ENCODE peak calls at places on chromosomes 1 and 21, in nine cellular contexts. S is A549; R is vagina; M is heart right ventricle; P is adrenal gland; K is tibial nerve; V is gastrocnemius medialis; G is naive thymus-derived CD4-positive, alpha-beta T cell; O is fibroblast of lung. W is an unnamed sample.

GRCh38 chr1:38026592-38027200 is 14.2 kb downstream of the UTP11 start:
- DNase-seq in V (no peak), M (peak; percentile 35), S (peak; percentile 56), G (no peak), P (peak; percentile 88), K (no peak), R (no peak), O (peak; percentile 62), W (peak; percentile 28)

GRCh38 chr1:228118040-228118439 is 8.9 kb upstream of the MRPL55 start:
- DNase-seq in V (no peak), P (no peak), R (no peak), S (no peak), O (no peak), K (no peak), G (no peak), M (no peak), W (no peak)

GRCh38 chr1:150168960-150169565 is 19.3 kb downstream of the PLEKHO1 start:
- DNase-seq in R (no peak), S (peak; percentile 92), G (no peak), P (peak; percentile 79), K (peak; percentile 43), V (peak; percentile 36), O (peak; percentile 68), M (peak; percentile 67), W (peak; percentile 34)

GRCh38 chr1:71093938-71094337 is 13.1 kb upstream of the ZRANB2 start:
- DNase-seq in K (no peak), M (no peak), G (no peak), V (no peak), P (no peak), R (no peak), S (no peak), O (peak; percentile 60), W (no peak)

GRCh38 chr1:43282220-43283195 is 2.9 kb downstream of the C1orf210 start:
- DNase-seq in O (no peak), V (no peak), P (no peak), R (no peak), M (no peak), K (no peak), G (no peak), S (no peak), W (no peak)

GRCh38 chr1:24635195-24635843 is 7.8 kb upstream of the SRRM1 start:
- DNase-seq in P (no peak), S (peak; percentile 60), R (no peak), K (no peak), V (no peak), G (peak; percentile 69), M (no peak), O (peak; percentile 86), W (peak; percentile 77)

GRCh38 chr1:29077155-29077554 is 46.5 kb downstream of the TMEM200B start:
- DNase-seq in S (no peak), G (no peak), K (no peak), R (no peak), V (no peak), M (no peak), O (no peak), P (no peak), W (no peak)

GRCh38 chr1:68904472-68904871 is 407.6 kb upstream of the DEPDC1 start:
- DNase-seq in M (no peak), O (peak; percentile 4), K (no peak), S (no peak), P (no peak), V (no peak), R (no peak), G (no peak), W (no peak)

GRCh38 chr1:111323231-111323630 is 32.6 kb downstream of the CHIA start:
- DNase-seq in R (no peak), S (no peak), M (no peak), G (no peak), K (no peak), V (no peak), P (no peak), O (no peak), W (no peak)

GRCh38 chr21:32101206-32101763 is 177.6 kb downstream of the MIS18A start:
- DNase-seq in R (no peak), P (no peak), S (no peak), V (no peak), O (no peak), M (no peak), K (no peak), G (no peak), W (no peak)

GRCh38 chr1:55640708-55641473 is 425.7 kb upstream of the USP24 start:
- DNase-seq in M (peak; percentile 60), G (peak; percentile 44), S (no peak), V (peak; percentile 43), K (peak; percentile 32), O (peak; percentile 25), R (no peak), P (peak; percentile 14), W (peak; percentile 31)

GRCh38 chr1:31739281-31739853 is 24.8 kb downstream of the ADGRB2 start:
- DNase-seq in G (no peak), O (no peak), K (no peak), R (no peak), V (no peak), M (peak; percentile 7), P (no peak), S (no peak), W (no peak)

GRCh38 chr1:29521846-29522580 is 285.7 kb downstream of the PTPRU start:
- DNase-seq in P (no peak), S (no peak), V (no peak), R (peak; percentile 67), M (no peak), O (no peak), K (no peak), G (no peak), W (no peak)

GRCh38 chr1:178011101-178011828 is 41.4 kb upstream of the SEC16B start:
- DNase-seq in K (no peak), G (no peak), P (peak; percentile 24), R (no peak), O (peak; percentile 45), V (peak; percentile 55), M (no peak), S (peak; percentile 55), W (no peak)

GRCh38 chr1:906532-907420 is 16.9 kb upstream of the SAMD11 start:
- DNase-seq in K (peak; percentile 11), R (peak; percentile 87), G (no peak), M (no peak), O (peak; percentile 69), S (no peak), V (no peak), P (no peak), W (peak; percentile 87)

DNA sequence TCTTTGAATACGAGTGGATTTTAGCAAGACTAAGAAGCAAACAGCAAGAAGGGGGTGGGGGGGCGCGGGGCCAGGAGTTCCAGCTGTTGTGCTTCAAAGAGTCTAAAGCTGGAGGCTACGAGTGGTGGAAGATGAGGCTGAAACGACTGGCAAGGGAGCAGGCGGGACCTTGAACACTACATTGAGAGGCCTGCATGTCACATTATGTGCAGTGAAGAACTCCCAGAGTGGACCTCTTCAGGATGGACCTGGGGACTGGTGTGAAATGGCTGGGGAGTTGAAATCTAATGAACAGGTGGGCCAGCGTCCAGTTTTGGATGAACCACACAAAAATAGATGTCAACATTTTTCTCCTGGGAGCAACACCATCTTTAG is 1.1 kb downstream of the GPX7 start:
- DNase-seq in G (no peak), P (no peak), O (no peak), R (no peak), S (no peak), K (no peak), V (no peak), M (no peak), W (no peak)
- H3K27ac ChIP-seq in G (peak overlapping the region; percentile 82), P (peak overlapping the region; percentile 80), O (no peak overlapping the region), R (peak overlapping the region; percentile 93), S (no peak overlapping the region), K (peak overlapping the region; percentile 83), V (peak overlapping the region; percentile 96), M (peak overlapping the region; percentile 83), W (no peak overlapping the region)

DNA sequence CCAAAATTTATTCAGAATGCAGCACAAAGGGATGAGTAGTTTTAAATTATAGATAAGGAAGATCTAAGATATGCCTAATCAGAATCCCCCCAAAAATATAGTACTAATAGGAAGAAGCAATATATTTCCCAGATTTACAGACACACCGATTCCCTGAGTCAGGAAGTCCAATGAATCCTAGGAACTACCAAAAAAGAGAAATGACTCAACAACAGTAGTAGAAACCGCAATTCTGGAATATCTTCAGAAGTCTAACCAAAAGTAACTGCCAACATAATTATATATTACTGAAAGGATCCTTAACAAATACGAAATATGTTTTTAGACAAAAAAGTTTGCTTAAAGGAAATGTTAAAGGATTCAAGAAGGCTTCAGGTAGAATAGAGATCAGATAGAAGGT is 10.3 kb downstream of the AHCTF1 start:
- DNase-seq in M (no peak), R (no peak), O (peak; percentile 18), K (no peak), S (no peak), G (no peak), V (no peak), P (no peak), W (no peak)
- H3K9me3 ChIP-seq in M (no peaks in the 10 kb centered on the region), R (no peaks in the 10 kb centered on the region), O (no peaks in the 10 kb centered on the region), K (no peaks in the 10 kb centered on the region), S (peaks cover 17% of the 10 kb centered on the region), G (no peaks in the 10 kb centered on the region), V (no peaks in the 10 kb centered on the region), P (no peaks in the 10 kb centered on the region), W (no peaks in the 10 kb centered on the region)

GRCh38 chr1:15205586-15206346 is 41.3 kb upstream of the FHAD1 start:
- DNase-seq in P (no peak), V (no peak), M (no peak), R (no peak), O (no peak), G (no peak), S (no peak), K (no peak), W (no peak)
- H3K27ac ChIP-seq in P (peak overlapping the region; percentile 44), V (no peak overlapping the region), M (no peak overlapping the region), R (peak overlapping the region; percentile 7), O (no peak overlapping the region), G (no peak overlapping the region), S (no peak overlapping the region), K (no peak overlapping the region), W (no peak overlapping the region)

DNA sequence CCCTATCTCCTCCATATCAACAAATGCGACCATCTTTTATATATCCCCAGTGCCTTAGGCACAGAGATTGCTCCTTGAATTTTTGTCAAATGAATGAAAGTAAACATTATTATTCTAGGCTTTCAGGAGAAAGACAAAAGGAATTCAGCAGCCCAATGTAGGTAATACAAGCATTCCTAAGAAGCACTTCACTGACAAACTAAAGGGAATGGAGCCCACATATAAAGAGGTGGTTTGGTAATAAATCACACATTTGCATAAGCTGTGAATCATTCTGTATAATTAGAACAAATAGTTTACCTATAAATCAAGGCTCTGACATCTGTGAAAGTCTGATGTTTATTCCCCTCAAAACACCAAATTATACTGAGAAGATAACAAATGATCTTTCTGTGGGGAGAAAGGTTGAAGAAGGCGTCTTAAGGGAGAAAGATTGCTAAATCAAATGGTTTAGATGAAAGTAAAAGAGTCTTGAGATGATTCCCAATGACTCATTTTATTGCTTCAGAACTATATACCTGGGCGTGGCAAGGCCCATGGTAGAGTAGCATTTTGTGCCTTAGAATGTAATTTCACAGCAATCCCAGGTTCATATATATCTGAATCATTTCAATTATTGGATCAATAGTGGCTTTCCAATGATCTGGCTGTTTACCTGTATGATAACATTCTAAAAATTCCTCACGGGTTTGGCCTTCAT is 558.1 kb downstream of the AGBL4 start:
- DNase-seq in G (no peak), P (no peak), O (no peak), M (no peak), R (no peak), K (no peak), S (no peak), V (no peak), W (no peak)
- H3K9me3 ChIP-seq in G (no peaks in the 10 kb centered on the region), P (no peaks in the 10 kb centered on the region), O (no peaks in the 10 kb centered on the region), M (no peaks in the 10 kb centered on the region), R (no peaks in the 10 kb centered on the region), K (no peaks in the 10 kb centered on the region), S (no peaks in the 10 kb centered on the region), V (no peaks in the 10 kb centered on the region), W (no peaks in the 10 kb centered on the region)